ENCODE peak calls at places on chromosomes 16 and 17, in four cellular contexts. N, I, A and U are unnamed samples.

GRCh38 chr17:50593321-50593720 is 32.8 kb downstream of the CACNA1G start:
- DNase-seq in N (peak), A (no peak), I (no peak), U (no peak)

GRCh38 chr16:53502331-53503269 is at the start of gene AKTIP:
- DNase-seq in A (no peak), N (peak), I (peak), U (no peak)

GRCh38 chr16:50692999-50693781 is at the start of gene NOD2:
- DNase-seq in I (peak), N (peak), A (no peak), U (peak)

GRCh38 chr17:1108810-1109605 is 70.8 kb downstream of the ABR start:
- DNase-seq in N (peak), A (no peak), I (no peak), U (peak)

GRCh38 chr17:66002807-66003206 is 189.1 kb downstream of the CEP112 start:
- DNase-seq in I (no peak), N (no peak), A (no peak), U (no peak)

GRCh38 chr17:80890551-80890930 is 101.1 kb upstream of the CHMP6 start:
- DNase-seq in I (no peak), A (no peak), N (no peak), U (no peak)

GRCh38 chr16:28003923-28004322 is 59.6 kb downstream of the GSG1L start:
- DNase-seq in I (no peak), A (no peak), N (no peak), U (no peak)

GRCh38 chr16:15993541-15993940 is 44.1 kb downstream of the ABCC1 start:
- DNase-seq in N (no peak), A (no peak), I (no peak), U (no peak)

GRCh38 chr17:28086519-28086918 is 44.0 kb downstream of the NLK start:
- DNase-seq in A (no peak), N (no peak), I (no peak), U (no peak)

GRCh38 chr16:67015317-67015731 is 13.6 kb upstream of the CBFB start:
- DNase-seq in A (no peak), N (no peak), I (no peak), U (no peak)

GRCh38 chr16:1541293-1542165 is 8.1 kb downstream of the TMEM204 start:
- DNase-seq in A (no peak), I (no peak), N (no peak), U (no peak)

GRCh38 chr16:1542533-1542932 is 9.1 kb downstream of the TMEM204 start:
- DNase-seq in I (no peak), A (no peak), N (no peak), U (no peak)

GRCh38 chr16:1542166-1542500 is 8.7 kb downstream of the TMEM204 start:
- DNase-seq in I (no peak), N (no peak), A (no peak), U (no peak)

GRCh38 chr16:1545044-1545736 is 11.7 kb downstream of the TMEM204 start:
- DNase-seq in A (no peak), I (no peak), N (no peak), U (no peak)

DNA sequence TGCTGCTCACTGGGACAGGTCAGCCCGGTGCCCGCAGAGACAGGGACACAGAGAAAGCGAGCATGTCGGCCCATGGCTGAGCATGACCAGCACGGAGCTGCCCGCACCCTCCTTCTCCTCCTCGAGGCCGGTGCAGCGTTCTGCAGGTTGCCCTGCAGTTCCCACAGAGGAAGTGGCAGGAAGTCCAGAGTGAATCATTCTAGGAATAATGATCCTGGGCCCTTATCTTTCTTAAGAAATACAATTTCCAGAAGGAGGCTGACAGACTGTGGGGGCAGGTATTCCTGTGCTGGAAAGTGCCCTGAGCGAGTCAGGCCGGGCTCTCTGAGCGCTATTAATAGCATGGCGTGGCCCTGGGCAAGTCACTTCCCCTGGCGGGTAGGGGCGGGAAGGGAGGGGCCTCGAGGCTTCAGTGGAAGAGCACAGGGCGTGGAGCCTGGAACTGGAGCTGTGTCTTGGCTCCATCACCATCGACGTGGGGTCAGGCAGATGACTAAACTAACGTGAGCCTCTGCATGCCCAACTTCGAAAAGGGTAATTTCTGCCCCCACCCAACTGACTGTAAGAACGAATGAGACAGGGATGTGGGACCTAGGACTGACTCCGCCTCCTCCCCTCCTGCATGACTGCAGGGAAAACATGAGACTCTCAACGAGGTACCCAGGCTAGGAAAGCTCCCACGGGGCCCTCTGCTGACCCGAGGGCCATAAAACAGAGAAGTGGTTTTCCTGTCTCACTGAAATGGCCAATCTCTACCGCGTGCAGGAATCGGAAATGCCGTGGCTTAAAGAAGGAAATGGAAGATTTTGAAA is 9.8 kb downstream of the TMEM204 start:
- DNase-seq in I (peak), A (peak), N (no peak), U (no peak)
- TF ChIP-seq POLR2AphosphoS5 in I (no peak), A (no peak), N (no peak), U (no peak)

GRCh38 chr17:77316651-77317050 is 175.9 kb downstream of the SEC14L1 start:
- DNase-seq in I (no peak), N (no peak), A (no peak), U (no peak)

GRCh38 chr17:77315010-77315409 is 174.2 kb downstream of the SEC14L1 start:
- DNase-seq in N (no peak), A (no peak), I (no peak), U (no peak)

GRCh38 chr17:77317091-77317519 is 176.3 kb downstream of the SEC14L1 start:
- DNase-seq in N (no peak), A (no peak), I (no peak), U (no peak)

GRCh38 chr17:77315551-77316190 is 174.9 kb downstream of the SEC14L1 start:
- DNase-seq in I (no peak), A (no peak), N (no peak), U (no peak)

GRCh38 chr17:77316191-77316641 is 175.4 kb downstream of the SEC14L1 start:
- DNase-seq in N (peak), A (no peak), I (no peak), U (no peak)
- TF ChIP-seq TAF1 in N (no peak), A (no peak), I (no peak), U (no peak)

GRCh38 chr16:73232555-73233422 is 184.9 kb upstream of the ZFHX3 start:
- DNase-seq in I (no peak), A (no peak), N (no peak), U (no peak)
- TF ChIP-seq POLR2A in I (no peak), A (no peak), N (no peak), U (no peak)

GRCh38 chr16:22901563-22901962 is 87.6 kb downstream of the HS3ST2 start:
- DNase-seq in I (no peak), A (no peak), N (no peak), U (no peak)

GRCh38 chr16:22900863-22901262 is 86.9 kb downstream of the HS3ST2 start:
- DNase-seq in A (no peak), N (no peak), I (no peak), U (no peak)

GRCh38 chr16:22898131-22898530 is 84.2 kb downstream of the HS3ST2 start:
- DNase-seq in A (no peak), N (no peak), I (no peak), U (no peak)

GRCh38 chr16:22897184-22897583 is 83.2 kb downstream of the HS3ST2 start:
- DNase-seq in N (no peak), A (no peak), I (no peak), U (no peak)

DNA sequence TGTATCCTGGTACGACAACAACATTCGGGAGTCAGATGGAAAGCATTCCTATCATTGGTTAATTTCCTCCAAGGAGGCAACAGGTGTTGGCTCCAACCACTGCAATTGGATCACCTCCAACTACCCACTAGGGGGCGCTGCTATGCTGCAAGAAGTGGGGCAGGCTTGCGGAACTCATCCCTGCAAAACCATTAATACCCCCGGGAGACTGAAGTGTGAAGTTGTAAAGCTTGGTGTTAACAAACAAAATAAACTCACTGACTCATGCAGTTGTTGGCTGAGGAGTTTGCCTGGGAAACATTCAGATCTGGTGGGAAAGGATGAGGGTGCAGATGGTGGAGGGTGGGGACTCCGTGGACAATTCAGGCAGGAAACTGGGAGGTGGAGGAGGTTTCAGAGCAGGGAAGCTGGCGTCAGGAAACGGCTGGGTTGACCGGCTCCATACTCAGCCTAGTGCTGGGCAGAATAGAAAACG is 84.9 kb downstream of the HS3ST2 start:
- DNase-seq in I (peak), N (peak), A (peak), U (no peak)
- TF ChIP-seq POLR2AphosphoS5 in I (no peak), N (no peak), A (no peak), U (no peak)

GRCh38 chr16:23371368-23371767 is 69.3 kb downstream of the SCNN1B start:
- DNase-seq in I (no peak), A (no peak), N (no peak), U (no peak)
- TF ChIP-seq TAF1 in I (no peak), A (no peak), N (no peak), U (no peak)

GRCh38 chr16:71572497-71573116 is 4.3 kb downstream of the TAT start:
- DNase-seq in A (no peak), I (no peak), N (no peak), U (no peak)
- TF ChIP-seq POLR2A in A (no peak), I (no peak), N (no peak), U (no peak)

GRCh38 chr16:56758930-56759329 is 29.0 kb downstream of the NUP93 start:
- DNase-seq in I (no peak), N (no peak), A (no peak), U (no peak)
- TF ChIP-seq POLR2AphosphoS5 in I (no peak), N (no peak), A (no peak), U (no peak)

GRCh38 chr17:45971698-45972141 is 27.3 kb upstream of the STH start:
- DNase-seq in I (peak), N (peak), A (no peak), U (no peak)
- TF ChIP-seq TAF1 in I (no peak), N (no peak), A (no peak), U (no peak)

GRCh38 chr16:68644715-68645493 is at the start of gene CDH3:
- DNase-seq in A (no peak), I (peak), N (peak), U (no peak)
- TF ChIP-seq POLR2A in A (no peak), I (no peak), N (no peak), U (no peak)